ENCODE peak calls at places on chromosomes 5 and 9, in ten cellular contexts. W, A, U, P, L, N, D, E, X and Y are unnamed samples.

GRCh38 chr5:96691503-96692303 is 29.5 kb downstream of the CAST start:
- DNase-seq in U (no peak), A (no peak), P (no peak), X (no peak), E (no peak), N (no peak), L (peak; percentile 37), D (no peak), W (no peak), Y (no peak)

GRCh38 chr5:158456756-158457155 is 597.8 kb upstream of the CLINT1 start:
- DNase-seq in N (peak; percentile 40), E (no peak), X (no peak), L (peak; percentile 22), P (peak; percentile 44), U (no peak), A (no peak), W (no peak), D (peak; percentile 75), Y (peak; percentile 65)

GRCh38 chr9:137605146-137606004 is at the start of gene ARRDC1:
- DNase-seq in W (peak; percentile 97), A (peak; percentile 98), P (peak; percentile 99), E (peak; percentile 94), U (peak; percentile 94), N (peak; percentile 97), X (peak; percentile 92), D (peak; percentile 96), L (peak; percentile 96), Y (peak; percentile 44)

GRCh38 chr5:153952057-153952456 is 86.7 kb downstream of the FAM114A2 start:
- DNase-seq in N (no peak), E (no peak), X (no peak), L (no peak), P (no peak), A (no peak), D (no peak), U (no peak), W (no peak), Y (no peak)

GRCh38 chr9:127903557-127904475 is 4.4 kb upstream of the ST6GALNAC6 start:
- DNase-seq in D (no peak), W (peak; percentile 84), E (peak; percentile 82), P (no peak), X (peak; percentile 81), U (peak; percentile 78), A (peak; percentile 80), L (peak; percentile 48), N (peak; percentile 86), Y (peak; percentile 95)

GRCh38 chr5:164832545-164832944 is 1327.1 kb downstream of the MAT2B start:
- DNase-seq in E (no peak), D (peak; percentile 8), N (no peak), P (peak; percentile 7), A (no peak), X (no peak), L (no peak), U (no peak), W (no peak), Y (no peak)

GRCh38 chr5:37889612-37890317 is 49.9 kb upstream of the GDNF start:
- DNase-seq in W (no peak), N (no peak), L (no peak), E (no peak), A (no peak), U (no peak), X (no peak), D (peak; percentile 14), P (no peak), Y (peak; percentile 66)

GRCh38 chr5:125106881-125107280 is 360.4 kb upstream of the ZNF608 start:
- DNase-seq in X (no peak), N (no peak), P (no peak), E (no peak), U (no peak), L (no peak), W (no peak), A (no peak), D (no peak), Y (no peak)

GRCh38 chr5:153896117-153896516 is 142.6 kb downstream of the FAM114A2 start:
- DNase-seq in N (no peak), X (no peak), D (no peak), A (no peak), P (no peak), W (no peak), L (no peak), U (no peak), E (no peak), Y (no peak)

GRCh38 chr5:113806250-113806649 is 292.8 kb downstream of the YTHDC2 start:
- DNase-seq in X (no peak), N (no peak), W (no peak), D (no peak), L (no peak), U (no peak), P (no peak), E (no peak), A (peak; percentile 17), Y (no peak)

GRCh38 chr5:160508780-160509361 is 87.2 kb downstream of the PTTG1 start:
- DNase-seq in N (no peak), P (peak; percentile 70), U (peak; percentile 51), D (peak; percentile 62), W (peak; percentile 73), L (peak; percentile 89), X (no peak), A (peak; percentile 75), E (peak; percentile 76), Y (peak; percentile 73)

GRCh38 chr5:17069995-17070405 is 133.9 kb upstream of the MYO10 start:
- DNase-seq in E (no peak), N (no peak), X (no peak), D (no peak), P (no peak), L (no peak), W (no peak), U (no peak), A (peak; percentile 38), Y (no peak)

DNA sequence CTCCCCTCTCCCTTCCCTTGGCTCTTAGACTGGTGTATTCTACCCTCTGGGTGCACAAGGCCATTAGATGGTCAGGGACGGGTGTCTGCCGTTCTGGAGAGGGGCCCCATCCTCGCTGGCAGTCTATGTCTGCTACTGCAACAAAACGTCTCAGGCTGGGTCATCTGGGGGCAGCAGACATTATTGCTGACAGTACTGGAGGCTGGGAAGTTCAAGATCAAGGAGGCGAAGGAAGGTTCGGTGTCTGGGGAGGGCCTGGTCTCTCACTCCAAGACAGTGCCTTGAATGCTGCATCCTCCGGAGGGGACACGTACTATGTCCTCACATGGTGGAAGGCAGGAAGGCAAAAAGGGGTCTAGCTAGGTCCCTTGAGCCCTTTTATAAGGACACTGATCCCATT is 93.4 kb upstream of the COL5A1 start:
- DNase-seq in U (no peak), P (no peak), L (no peak), N (peak; percentile 5), A (no peak), X (peak; percentile 1), E (no peak), D (no peak), W (peak; percentile 40), Y (no peak)
- H3K36me3 ChIP-seq in U (no peaks in the 10 kb centered on the region), P (no peaks in the 10 kb centered on the region), L (no peaks in the 10 kb centered on the region), N (no peaks in the 10 kb centered on the region), A (no peaks in the 10 kb centered on the region), X (no peaks in the 10 kb centered on the region), E (no peaks in the 10 kb centered on the region), D (no peaks in the 10 kb centered on the region), W (no peaks in the 10 kb centered on the region), Y (no peaks in the 10 kb centered on the region)

DNA sequence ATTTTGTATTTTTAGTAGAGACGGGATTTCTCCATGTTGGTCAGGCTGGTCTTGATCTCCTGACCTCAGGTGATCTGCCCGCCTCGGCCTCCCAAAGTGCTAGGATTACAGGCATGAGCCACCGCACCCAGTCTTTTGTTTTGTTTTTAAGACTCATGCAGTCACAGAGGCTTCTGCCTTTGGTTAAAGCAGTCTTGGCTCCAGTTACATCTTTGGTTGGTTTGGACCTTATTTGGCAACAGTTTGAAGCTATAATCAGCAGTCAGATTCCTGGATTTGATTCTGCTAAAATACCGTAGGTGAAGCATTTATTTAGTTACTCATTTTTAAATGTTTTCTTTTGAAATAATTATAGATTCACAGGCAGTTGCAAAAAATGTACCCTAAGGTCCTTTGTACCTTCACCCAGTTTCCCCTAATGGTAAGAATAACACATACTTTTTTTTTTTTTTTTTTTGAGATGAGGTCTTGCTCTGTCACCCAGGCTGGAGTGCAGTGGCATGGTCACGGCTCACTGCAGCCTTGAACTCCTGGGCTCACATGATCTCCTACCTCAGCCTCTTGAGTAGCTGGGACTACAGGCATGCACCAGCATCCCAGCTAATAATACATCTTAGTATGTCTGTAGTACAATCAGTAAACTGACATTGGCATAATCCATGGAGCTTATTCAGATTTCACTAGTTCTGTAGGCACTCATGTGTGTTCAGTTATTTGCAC is 15.7 kb downstream of the USP20 start:
- DNase-seq in D (no peak), A (no peak), W (no peak), N (no peak), P (no peak), L (no peak), U (no peak), E (no peak), X (no peak), Y (no peak)
- H3K36me3 ChIP-seq in D (peaks cover 19% of the 10 kb centered on the region), A (peaks cover 18% of the 10 kb centered on the region), W (peaks cover 35% of the 10 kb centered on the region), N (peaks cover 63% of the 10 kb centered on the region), P (peaks cover 46% of the 10 kb centered on the region), L (no peaks in the 10 kb centered on the region), U (peaks cover 10% of the 10 kb centered on the region), E (peaks cover 50% of the 10 kb centered on the region), X (peaks cover 58% of the 10 kb centered on the region), Y (peaks cover 4% of the 10 kb centered on the region)

DNA sequence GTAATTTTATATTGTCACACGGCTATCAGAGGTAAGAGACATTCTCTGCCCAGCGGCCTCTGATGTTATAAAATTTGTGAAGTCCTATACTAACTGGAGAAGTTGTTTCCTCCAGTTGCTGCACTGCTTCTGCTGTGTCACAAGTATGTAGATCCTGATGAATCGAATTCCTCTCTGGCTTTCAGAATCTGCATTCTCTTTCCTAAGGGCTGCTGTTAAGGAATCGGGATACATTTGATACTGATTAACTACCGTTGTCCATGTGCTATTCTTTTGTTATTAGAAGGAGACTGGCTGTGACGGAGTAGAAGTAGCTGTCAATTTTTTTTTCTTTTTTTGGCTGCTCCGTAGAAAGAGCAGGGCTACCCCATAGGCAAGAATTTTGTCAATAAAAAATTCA is 81.7 kb upstream of the LRRC70 start:
- DNase-seq in D (no peak), E (no peak), W (no peak), A (no peak), X (no peak), N (no peak), P (no peak), L (no peak), U (no peak), Y (no peak)
- H3K36me3 ChIP-seq in D (peaks cover 16% of the 10 kb centered on the region), E (no peaks in the 10 kb centered on the region), W (no peaks in the 10 kb centered on the region), A (peaks cover 10% of the 10 kb centered on the region), X (peaks cover 65% of the 10 kb centered on the region), N (peaks cover 31% of the 10 kb centered on the region), P (peaks cover 25% of the 10 kb centered on the region), L (no peaks in the 10 kb centered on the region), U (peaks cover 13% of the 10 kb centered on the region), Y (peaks cover 7% of the 10 kb centered on the region)

DNA sequence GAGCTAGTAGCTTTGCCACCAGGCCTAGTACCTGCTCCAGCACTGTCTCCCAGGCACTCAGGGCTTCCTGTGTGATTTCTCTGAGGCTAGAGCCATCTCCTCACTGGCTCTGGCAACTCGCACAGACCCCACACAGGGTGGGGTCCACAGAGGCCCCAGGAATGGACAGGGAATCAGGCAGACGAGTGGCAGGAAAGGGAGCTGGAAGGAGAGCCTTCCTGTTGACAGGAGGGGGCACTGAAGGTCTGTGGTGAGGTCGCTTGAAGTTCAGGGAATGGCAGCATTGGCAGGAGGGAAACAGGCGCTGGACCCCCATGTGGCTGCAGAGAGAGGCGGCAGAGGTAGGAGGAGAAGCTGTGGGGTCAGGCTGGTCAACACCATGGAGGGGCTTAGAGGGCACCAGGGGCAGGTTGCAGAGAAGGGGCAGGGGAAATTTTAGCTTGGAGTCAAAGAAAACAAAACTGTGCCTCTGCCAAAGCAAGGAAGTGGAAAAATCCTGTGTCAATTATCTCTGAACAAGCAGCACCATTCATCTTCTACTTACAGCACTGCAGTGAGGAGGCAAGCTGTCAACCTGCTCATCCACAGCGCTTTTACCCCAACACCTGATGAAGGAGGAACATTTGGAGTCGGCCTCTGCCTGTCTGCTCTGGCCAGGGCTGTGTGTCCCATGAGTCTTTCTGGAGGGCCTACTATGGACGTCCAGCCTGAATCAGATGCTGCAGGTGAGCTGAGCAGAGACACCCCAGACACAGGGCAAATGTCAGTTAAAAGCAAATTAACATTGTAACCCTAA is 270.2 kb downstream of the FSTL4 start:
- DNase-seq in D (no peak), A (no peak), E (no peak), P (peak; percentile 39), X (no peak), N (no peak), L (no peak), W (peak; percentile 20), U (no peak), Y (no peak)
- H3K36me3 ChIP-seq in D (no peaks in the 10 kb centered on the region), A (no peaks in the 10 kb centered on the region), E (no peaks in the 10 kb centered on the region), P (no peaks in the 10 kb centered on the region), X (no peaks in the 10 kb centered on the region), N (no peaks in the 10 kb centered on the region), L (no peaks in the 10 kb centered on the region), W (no peaks in the 10 kb centered on the region), U (no peaks in the 10 kb centered on the region), Y (no peaks in the 10 kb centered on the region)